ENCODE peak calls at places on chromosomes 4 and X, in five cellular contexts. U is uterus, J is suprapubic skin, Y is astrocyte of the cerebellum, N is MM.1S. P is an unnamed sample.

GRCh38 chr4:4338201-4338600 is 48.1 kb downstream of the ZBTB49 start:
- DNase-seq in N (no peak), J (no peak), Y (no peak), U (no peak), P (no peak)

GRCh38 chr4:86223472-86223871 is 136.4 kb downstream of the MAPK10 start:
- DNase-seq in N (peak), U (no peak), J (no peak), Y (no peak), P (peak)

GRCh38 chr4:41632481-41633073 is 94.6 kb downstream of the LIMCH1 start:
- DNase-seq in N (no peak), U (no peak), J (no peak), Y (no peak), P (no peak)

GRCh38 chrX:9172451-9172850 is 138.5 kb upstream of the FAM9B start:
- DNase-seq in U (no peak), N (no peak), J (no peak), Y (no peak), P (no peak)

GRCh38 chr4:7715251-7716014 is 224.2 kb downstream of the AFAP1 start:
- DNase-seq in N (no peak), Y (no peak), J (no peak), U (no peak), P (no peak)

GRCh38 chr4:88672987-88673386 is 24.6 kb downstream of the NAP1L5 start:
- DNase-seq in J (no peak), Y (no peak), N (peak), U (no peak), P (no peak)

GRCh38 chrX:113260474-113260873 is 419.8 kb upstream of the AMOT start:
- DNase-seq in Y (no peak), N (peak), J (no peak), U (no peak), P (no peak)

GRCh38 chr4:140653718-140654515 is 85.2 kb upstream of the UCP1 start:
- DNase-seq in J (no peak), Y (no peak), N (peak), U (no peak), P (peak)

GRCh38 chr4:129344058-129344457 is 248.1 kb downstream of the C4orf33 start:
- DNase-seq in U (no peak), Y (no peak), J (no peak), N (peak), P (no peak)

GRCh38 chr4:166460769-166461550 is 587.9 kb downstream of the TLL1 start:
- DNase-seq in J (no peak), U (no peak), N (no peak), Y (no peak), P (no peak)

GRCh38 chrX:24204331-24204730 is 54.8 kb downstream of the ZFX start:
- DNase-seq in Y (no peak), J (no peak), U (no peak), N (no peak), P (peak)

DNA sequence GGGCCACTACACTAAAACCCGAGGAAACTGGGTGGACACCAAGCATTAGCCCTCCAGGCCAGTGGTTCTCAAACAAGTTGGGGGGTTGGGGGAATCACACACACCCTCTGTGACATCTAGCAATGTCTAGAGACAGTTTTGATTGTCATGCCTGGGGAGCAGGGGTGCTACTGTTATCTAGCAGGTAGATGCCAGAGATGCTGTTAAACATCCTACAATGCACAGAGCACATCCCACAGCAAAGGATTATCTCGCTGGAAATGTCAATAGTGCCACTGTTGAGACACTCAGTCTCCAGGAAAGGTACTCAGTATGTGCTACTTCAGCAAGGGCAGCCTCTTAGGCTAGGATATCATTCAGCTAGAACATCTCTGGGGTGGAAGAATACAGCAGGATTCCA is 1.3 kb downstream of the SMC1A start:
- DNase-seq in Y (no peak), N (no peak), J (no peak), U (no peak), P (no peak)
- H3K4me3 ChIP-seq in Y (peak), N (peak), J (peak), U (peak), P (peak)

DNA sequence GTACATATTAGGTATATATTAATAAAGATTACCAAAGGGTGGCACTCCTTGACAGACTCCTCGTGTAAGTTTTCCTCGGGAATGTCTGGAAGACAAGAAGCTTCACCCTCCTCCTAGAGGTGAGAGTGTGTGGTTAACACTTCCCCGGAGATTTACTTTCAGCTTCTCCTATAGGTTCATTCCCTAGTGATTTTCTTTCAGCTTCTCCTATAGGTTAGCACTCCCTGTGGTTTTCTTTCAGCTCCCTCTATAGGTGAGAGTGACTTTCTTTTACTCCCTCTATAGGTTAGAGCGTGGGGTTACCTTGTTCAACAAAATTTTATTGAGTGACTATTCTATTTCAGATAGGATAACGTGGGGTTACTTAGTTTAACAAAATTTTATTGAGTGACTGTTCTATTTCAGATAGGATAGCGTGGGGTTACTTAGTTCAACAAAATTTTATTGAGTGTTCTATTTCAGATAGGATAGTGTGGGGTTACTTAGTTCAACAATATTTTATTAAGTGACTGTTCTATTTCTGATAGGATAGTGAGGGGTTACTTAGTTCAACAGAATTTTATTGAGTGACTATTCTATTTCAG is 106.0 kb upstream of the PLAC1 start:
- DNase-seq in N (peak), Y (no peak), U (no peak), J (no peak), P (no peak)
- TF ChIP-seq CTCF in N (peak), Y (no peak), U (no peak), J (no peak), P (peak)

GRCh38 chr4:42654606-42655005 is 2.3 kb downstream of the ATP8A1 start:
- DNase-seq in Y (no peak), J (no peak), N (no peak), U (peak), P (no peak)
- H3K4me3 ChIP-seq in Y (no peak), J (no peak), N (peak), U (no peak), P (no peak)

GRCh38 chr4:27412617-27413016 is 552.0 kb downstream of the STIM2 start:
- DNase-seq in N (no peak), Y (no peak), J (no peak), U (no peak), P (no peak)
- TF ChIP-seq CTCF in N (no peak), Y (no peak), J (no peak), U (no peak), P (no peak)

GRCh38 chr4:112189754-112190153 is 41.8 kb upstream of the AP1AR start:
- DNase-seq in Y (no peak), N (no peak), J (no peak), U (no peak), P (no peak)
- H3K4me3 ChIP-seq in Y (no peak), N (no peak), J (no peak), U (no peak), P (no peak)

GRCh38 chr4:76430519-76431388 is 4.3 kb upstream of the SHROOM3 start:
- DNase-seq in N (peak), Y (peak), J (no peak), U (no peak), P (peak)

GRCh38 chr4:76429636-76430035 is 5.4 kb upstream of the SHROOM3 start:
- DNase-seq in Y (no peak), J (no peak), U (no peak), N (peak), P (no peak)

GRCh38 chr4:76420901-76421581 is at the start of gene CCDC158:
- DNase-seq in J (no peak), N (no peak), Y (no peak), U (no peak), P (no peak)

GRCh38 chr4:76420311-76420710 is 630 bp downstream of the CCDC158 start:
- DNase-seq in N (no peak), U (no peak), Y (no peak), J (no peak), P (no peak)

GRCh38 chr4:76426272-76426671 is 5.3 kb upstream of the CCDC158 start:
- DNase-seq in J (no peak), Y (no peak), U (no peak), N (no peak), P (no peak)
- TF ChIP-seq CTCF in J (no peak), Y (peak), U (no peak), N (no peak), P (peak)

DNA sequence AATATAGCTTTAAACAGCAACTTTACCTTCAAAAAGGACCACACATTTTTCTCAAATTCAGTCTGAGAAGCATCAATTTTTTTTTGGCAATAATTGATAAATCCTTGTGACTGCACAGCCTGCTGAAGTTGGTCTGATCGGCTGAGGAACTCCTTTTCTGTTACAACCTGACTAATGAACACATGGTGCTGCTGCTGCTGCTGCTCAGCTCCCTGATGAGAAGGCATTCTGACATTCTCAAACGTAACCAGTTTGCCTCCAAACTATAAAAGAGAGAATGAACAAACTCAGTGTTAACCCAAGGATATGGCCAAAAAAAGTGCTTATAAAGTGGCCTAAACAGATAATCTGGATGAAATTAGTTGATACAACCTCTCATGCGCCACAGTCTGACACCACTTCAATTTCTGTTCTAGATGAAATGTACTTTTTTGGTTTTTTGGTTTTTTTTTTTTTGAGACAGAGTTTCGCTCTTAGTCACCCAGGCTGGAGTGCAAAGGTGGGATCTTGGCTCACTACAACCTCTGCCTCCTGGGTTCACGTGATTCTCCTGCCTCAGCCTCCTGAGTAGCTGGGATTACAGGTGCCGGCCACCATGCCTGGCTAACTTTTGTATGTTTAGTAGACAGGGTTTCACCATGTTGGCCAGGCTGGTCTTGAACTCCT is 26.5 kb downstream of the SEC31A start:
- DNase-seq in U (no peak), Y (no peak), N (no peak), J (no peak), P (no peak)
- H3K4me3 ChIP-seq in U (no peak), Y (no peak), N (no peak), J (no peak), P (no peak)